ENCODE peak calls at places on chromosomes 3 and 15, in ten cellular contexts. R is CD8-positive, alpha-beta T cell; L is stomach; B is right lobe of liver; N is adrenal gland; Q is AG09309; I is mucosa of descending colon; J is K562; X is psoas muscle; Y is PC-9. O is an unnamed sample.

GRCh38 chr3:40805456-40805855 is 280.7 kb downstream of the ZNF621 start:
- DNase-seq in X (no peak), Y (no peak), R (no peak), N (no peak), J (no peak), Q (no peak), L (no peak), B (no peak), I (no peak), O (no peak)

GRCh38 chr15:42108189-42108588 is 13.8 kb upstream of the PLA2G4D start:
- DNase-seq in N (no peak), J (no peak), R (no peak), X (no peak), I (no peak), L (no peak), Y (no peak), Q (no peak), B (no peak), O (no peak)

GRCh38 chr15:78083687-78084358 is 6.3 kb upstream of the TBC1D2B start:
- DNase-seq in R (no peak), L (no peak), X (no peak), J (no peak), N (no peak), I (no peak), B (no peak), Y (no peak), Q (no peak), O (no peak)

GRCh38 chr3:6770376-6770648 is 90.6 kb upstream of the GRM7 start:
- DNase-seq in R (no peak), N (no peak), Y (no peak), Q (no peak), X (no peak), B (no peak), I (no peak), J (no peak), L (no peak), O (no peak)

GRCh38 chr3:141556034-141556433 is 69.2 kb downstream of the RASA2 start:
- DNase-seq in J (no peak), Y (no peak), I (no peak), R (no peak), N (no peak), L (no peak), B (no peak), X (no peak), Q (no peak), O (peak; percentile 41)

GRCh38 chr3:186094696-186095095 is 14.2 kb downstream of the ETV5 start:
- DNase-seq in X (no peak), Q (no peak), J (no peak), Y (no peak), N (no peak), B (no peak), R (no peak), L (no peak), I (no peak), O (no peak)

GRCh38 chr3:112132975-112133448 is at the start of gene GCSAM:
- DNase-seq in Y (no peak), L (no peak), X (peak; percentile 61), R (peak; percentile 34), N (peak; percentile 53), I (peak; percentile 56), Q (no peak), B (peak; percentile 41), J (no peak), O (no peak)

GRCh38 chr3:159499031-159499793 is 489.4 kb upstream of the IL12A start:
- DNase-seq in R (no peak), J (no peak), I (no peak), X (no peak), Q (no peak), Y (no peak), L (no peak), B (no peak), N (no peak), O (peak; percentile 14)

GRCh38 chr3:184656991-184657669 is 54.7 kb downstream of the MAGEF1 start:
- DNase-seq in X (no peak), N (no peak), Y (no peak), L (no peak), J (no peak), R (no peak), B (no peak), Q (peak; percentile 55), I (no peak), O (peak; percentile 43)

GRCh38 chr3:171876651-171877272 is 33.6 kb downstream of the TMEM212 start:
- DNase-seq in Y (peak; percentile 53), X (no peak), B (no peak), J (no peak), R (no peak), I (no peak), N (no peak), Q (peak; percentile 96), L (no peak), O (peak; percentile 97)

DNA sequence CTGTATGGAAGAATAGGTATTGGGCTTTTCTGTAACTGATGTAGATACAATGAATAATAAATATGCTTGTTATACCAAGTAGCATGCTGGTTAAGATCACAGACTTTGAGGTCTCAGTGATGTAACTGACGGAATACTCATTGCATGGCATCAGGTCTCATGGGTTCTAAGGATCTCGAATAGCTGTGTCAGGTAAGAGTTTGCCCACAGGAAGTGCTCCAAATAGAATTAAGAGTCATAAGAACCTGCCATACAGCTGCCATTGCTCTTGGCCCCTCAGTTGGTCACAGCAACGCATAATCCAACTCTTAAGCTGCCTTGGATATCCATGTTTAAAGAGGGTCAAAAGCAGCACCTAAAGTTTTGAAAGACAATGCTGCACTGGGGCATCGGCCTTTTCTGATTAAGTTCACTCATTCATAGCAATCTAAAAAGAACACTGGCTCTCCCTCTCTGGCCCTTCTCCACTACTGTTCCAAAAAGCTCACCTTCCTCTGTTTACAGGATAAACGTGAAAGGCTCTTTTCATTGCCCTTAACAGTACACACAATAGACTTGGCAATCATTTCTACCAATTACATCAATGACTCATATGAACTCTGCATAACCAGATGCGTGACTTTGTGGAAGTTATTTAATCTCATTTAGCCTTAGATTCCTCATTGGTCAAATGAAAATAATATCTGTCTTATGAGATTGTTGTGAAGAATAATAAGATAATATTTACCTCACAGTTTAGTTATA is 74.7 kb downstream of the ZBTB20 start:
- DNase-seq in B (no peak), X (no peak), L (no peak), N (no peak), Q (peak; percentile 20), Y (no peak), I (no peak), J (no peak), R (no peak), O (peak; percentile 69)
- H3K4me3 ChIP-seq in B (no peak overlapping the region), X (no peak overlapping the region), L (no peak overlapping the region), N (no peak overlapping the region), Q (no peak overlapping the region), Y (no peak overlapping the region), I (no peak overlapping the region), J (no peak overlapping the region), R (no peak overlapping the region), O (no peak overlapping the region)

GRCh38 chr15:72797338-72797689 is 13.8 kb upstream of the ADPGK start:
- DNase-seq in B (no peak), L (no peak), J (no peak), X (no peak), R (no peak), Y (no peak), I (no peak), Q (no peak), N (no peak), O (no peak)

GRCh38 chr15:72800819-72801481 is 17.4 kb upstream of the ADPGK start:
- DNase-seq in B (no peak), X (no peak), Y (no peak), N (no peak), R (no peak), J (no peak), L (no peak), I (no peak), Q (no peak), O (peak; percentile 32)

GRCh38 chr15:72797834-72798233 is 14.3 kb upstream of the ADPGK start:
- DNase-seq in J (no peak), Q (no peak), I (no peak), R (no peak), Y (no peak), L (no peak), X (no peak), N (no peak), B (no peak), O (no peak)

GRCh38 chr15:72796210-72796514 is 12.6 kb upstream of the ADPGK start:
- DNase-seq in N (no peak), X (no peak), Q (no peak), Y (no peak), J (no peak), I (no peak), B (no peak), L (no peak), R (no peak), O (no peak)

DNA sequence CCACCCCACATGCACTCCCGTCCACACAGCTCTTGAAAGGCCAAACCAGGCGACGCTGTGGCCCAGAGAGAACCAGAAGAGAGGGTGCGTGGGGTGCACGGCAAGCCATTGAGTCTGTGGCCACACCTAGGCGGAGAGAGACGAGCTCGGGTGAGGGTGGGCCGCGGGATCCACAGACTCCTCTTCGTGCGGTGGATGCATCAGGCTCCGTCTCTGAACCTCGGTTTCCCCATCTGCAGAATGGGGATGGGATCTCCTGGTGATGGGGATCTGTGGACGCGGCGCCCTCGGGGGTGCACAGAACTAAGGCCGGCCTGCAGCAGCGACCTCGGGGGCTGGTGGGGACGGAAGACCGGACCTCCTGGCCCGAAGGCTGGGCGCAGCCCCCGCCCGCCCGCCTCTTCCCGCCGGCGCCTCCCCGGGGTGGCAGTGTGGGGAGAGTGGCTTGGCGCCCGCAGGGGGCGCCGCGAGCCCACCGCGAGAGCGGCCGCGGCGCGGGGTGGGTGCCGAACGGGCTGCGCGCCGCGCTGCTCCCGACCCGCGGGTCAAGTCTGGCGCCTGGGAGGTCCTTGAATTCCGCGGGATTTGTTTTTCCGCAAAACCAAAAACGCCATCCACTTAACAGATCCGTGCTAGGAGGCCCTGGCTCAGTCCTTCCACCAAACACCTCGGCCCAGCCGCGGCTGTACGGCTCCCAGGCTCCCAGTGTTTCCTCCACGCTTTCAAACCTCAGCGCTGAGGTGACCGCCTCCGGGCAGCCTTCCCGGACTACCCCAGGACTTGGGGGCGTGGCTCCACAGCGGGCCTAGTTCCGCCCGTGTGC is 13.2 kb upstream of the ADPGK start:
- DNase-seq in Q (no peak), I (peak; percentile 52), L (peak; percentile 43), X (peak; percentile 78), J (peak; percentile 72), B (peak; percentile 85), R (no peak), N (no peak), Y (no peak), O (peak; percentile 45)
- TF ChIP-seq CTCF in Q (peak; percentile 32), I (peak; percentile 48), L (no peak), X (peak; percentile 79), J (no peak), B (peak; percentile 50), R (peak; percentile 57), N (peak; percentile 64), Y (no peak), O (no peak)

GRCh38 chr3:48607519-48607918 is 1.9 kb downstream of the UQCRC1 start:
- DNase-seq in Y (no peak), J (no peak), I (peak; percentile 55), Q (no peak), R (no peak), X (no peak), L (no peak), N (no peak), B (no peak), O (peak; percentile 14)
- H3K4me3 ChIP-seq in Y (no peak overlapping the region), J (no peak overlapping the region), I (no peak overlapping the region), Q (no peak overlapping the region), R (no peak overlapping the region), X (peak overlapping the region; percentile 97), L (no peak overlapping the region), N (no peak overlapping the region), B (no peak overlapping the region), O (no peak overlapping the region)

GRCh38 chr15:89330881-89331595 is 3.6 kb downstream of the POLG start:
- DNase-seq in N (no peak), R (no peak), I (no peak), B (no peak), X (no peak), Q (no peak), L (no peak), J (no peak), Y (no peak), O (no peak)
- TF ChIP-seq CTCF in N (no peak), R (no peak), I (no peak), B (no peak), X (no peak), Q (no peak), L (no peak), J (no peak), Y (no peak), O (no peak)

O was measured in fibroblast of pulmonary artery.